ENCODE peak calls at places on chromosomes 11 and 22, in five cellular contexts. S is pancreas, P is natural killer cell, G is astrocyte of the cerebellum, U is heart left ventricle. J is an unnamed sample.

GRCh38 chr11:278001-278951 is at the start of gene NLRP6:
- DNase-seq in S (peak; percentile 7), P (no peak), G (no peak), U (no peak), J (no peak)

GRCh38 chr11:122344281-122344680 is 228.3 kb upstream of the BLID start:
- DNase-seq in S (no peak), P (no peak), G (peak; percentile 87), U (no peak), J (no peak)

GRCh38 chr11:120710354-120711187 is 199.0 kb downstream of the GRIK4 start:
- DNase-seq in S (peak; percentile 30), P (no peak), G (peak; percentile 61), U (no peak), J (peak; percentile 77)

GRCh38 chr11:61962213-61963015 is 5.0 kb downstream of the FTH1 start:
- DNase-seq in S (peak; percentile 42), P (no peak), G (no peak), U (peak; percentile 17), J (no peak)

GRCh38 chr11:105589346-105589745 is 20.5 kb upstream of the GRIA4 start:
- DNase-seq in S (no peak), P (no peak), G (no peak), U (no peak), J (no peak)

GRCh38 chr22:46750861-46751260 is 11.6 kb upstream of the TBC1D22A start:
- DNase-seq in S (no peak), P (no peak), G (no peak), U (no peak), J (no peak)

GRCh38 chr11:94740083-94740974 is 27.8 kb upstream of the AMOTL1 start:
- DNase-seq in S (peak; percentile 28), P (no peak), G (no peak), U (peak; percentile 70), J (peak; percentile 72)

GRCh38 chr11:61482513-61482912 is 26.0 kb upstream of the LRRC10B start:
- DNase-seq in S (no peak), P (no peak), G (no peak), U (no peak), J (no peak)

GRCh38 chr11:16981651-16982194 is 32.5 kb downstream of the PLEKHA7 start:
- DNase-seq in S (peak; percentile 72), P (no peak), G (peak; percentile 93), U (peak; percentile 35), J (peak; percentile 78)

GRCh38 chr11:117075186-117075585 is 23.0 kb downstream of the SIK3 start:
- DNase-seq in S (no peak), P (no peak), G (no peak), U (no peak), J (no peak)

GRCh38 chr11:110432713-110433392 is 3.1 kb downstream of the FDX1 start:
- DNase-seq in S (no peak), P (no peak), G (no peak), U (no peak), J (no peak)

GRCh38 chr11:95884364-95884763 is 39.5 kb downstream of the MTMR2 start:
- DNase-seq in S (no peak), P (no peak), G (peak; percentile 40), U (no peak), J (no peak)

GRCh38 chr11:30583505-30584280 is 2.5 kb downstream of the MPPED2 start:
- DNase-seq in S (peak; percentile 14), P (no peak), G (no peak), U (peak; percentile 39), J (peak; percentile 65)

GRCh38 chr11:72574534-72575460 is 99.4 kb downstream of the PDE2A start:
- DNase-seq in S (no peak), P (peak; percentile 5), G (no peak), U (no peak), J (no peak)

GRCh38 chr11:95507794-95508193 is 276.8 kb upstream of the SESN3 start:
- DNase-seq in S (no peak), P (no peak), G (no peak), U (no peak), J (no peak)

GRCh38 chr11:119339581-119340334 is 925 bp downstream of the C1QTNF5 start:
- DNase-seq in S (peak; percentile 67), P (no peak), G (no peak), U (peak; percentile 83), J (peak; percentile 86)

GRCh38 chr11:125504580-125504979 is 8.5 kb upstream of the FEZ1 start:
- DNase-seq in S (no peak), P (no peak), G (no peak), U (no peak), J (no peak)

GRCh38 chr11:78327945-78328344 is 89.7 kb downstream of the GAB2 start:
- DNase-seq in S (no peak), P (no peak), G (no peak), U (no peak), J (no peak)

GRCh38 chr22:33737662-33738061 is 182.6 kb downstream of the LARGE1 start:
- DNase-seq in S (no peak), P (no peak), G (no peak), U (no peak), J (no peak)
- TF ChIP-seq CTCF in S (no peak), P (no peak), G (no peak), U (no peak), J (no peak)

DNA sequence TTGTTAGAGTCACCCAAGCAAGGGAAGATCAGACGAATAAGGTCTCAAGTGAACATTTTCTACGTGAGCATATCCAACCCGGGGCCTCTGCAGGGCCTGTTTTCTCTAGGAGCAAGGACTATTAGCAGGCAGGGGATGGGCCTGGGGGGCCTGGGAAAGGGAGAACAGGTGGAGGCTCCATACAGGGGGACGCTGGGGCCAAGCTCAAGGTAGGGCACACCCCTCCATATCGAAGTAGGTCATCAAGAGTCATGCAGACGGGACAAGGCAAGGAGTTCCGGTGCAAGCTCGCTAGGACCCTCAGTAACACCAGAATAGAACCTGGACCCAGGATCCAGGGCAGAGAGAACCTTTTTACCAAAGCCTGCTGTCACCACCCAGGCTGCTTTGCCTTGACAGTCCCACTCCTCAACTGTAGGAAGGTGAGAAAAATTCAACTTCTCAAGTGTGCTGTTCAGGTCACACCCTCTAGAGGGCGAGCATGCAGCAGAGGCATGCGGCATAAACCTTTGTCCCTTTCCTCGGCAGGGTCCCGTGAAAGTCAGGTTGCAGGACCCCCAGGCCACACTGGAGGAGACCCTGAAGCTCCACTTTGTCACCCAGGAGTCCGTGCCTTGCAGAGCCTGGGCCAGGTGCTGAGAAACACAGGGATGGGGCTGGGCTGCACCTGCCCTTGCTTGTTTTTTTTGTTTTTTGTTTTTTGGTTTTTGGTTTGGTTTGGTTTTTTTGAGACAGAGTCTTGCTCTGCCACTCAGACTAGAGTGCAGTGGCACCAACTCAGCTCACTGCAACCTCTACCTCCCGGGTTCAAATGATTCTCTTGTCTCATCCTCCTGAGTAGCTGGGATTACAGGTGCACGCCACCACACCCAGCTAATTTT is 8.6 kb upstream of the APOBEC3B start:
- DNase-seq in S (peak; percentile 60), P (peak; percentile 44), G (no peak), U (no peak), J (no peak)
- TF ChIP-seq CTCF in S (peak; percentile 37), P (peak; percentile 87), G (peak; percentile 70), U (peak; percentile 81), J (peak; percentile 88)

GRCh38 chr11:1708716-1709115 is 11.7 kb downstream of the KRTAP5-6 start:
- DNase-seq in S (no peak), P (no peak), G (no peak), U (no peak), J (no peak)

GRCh38 chr11:1705121-1706052 is 8.4 kb downstream of the KRTAP5-6 start:
- DNase-seq in S (no peak), P (no peak), G (peak; percentile 13), U (no peak), J (no peak)

GRCh38 chr11:1703146-1703545 is 6.2 kb downstream of the KRTAP5-6 start:
- DNase-seq in S (no peak), P (no peak), G (no peak), U (no peak), J (no peak)

GRCh38 chr11:1707751-1708150 is 10.8 kb downstream of the KRTAP5-6 start:
- DNase-seq in S (no peak), P (no peak), G (no peak), U (no peak), J (no peak)

DNA sequence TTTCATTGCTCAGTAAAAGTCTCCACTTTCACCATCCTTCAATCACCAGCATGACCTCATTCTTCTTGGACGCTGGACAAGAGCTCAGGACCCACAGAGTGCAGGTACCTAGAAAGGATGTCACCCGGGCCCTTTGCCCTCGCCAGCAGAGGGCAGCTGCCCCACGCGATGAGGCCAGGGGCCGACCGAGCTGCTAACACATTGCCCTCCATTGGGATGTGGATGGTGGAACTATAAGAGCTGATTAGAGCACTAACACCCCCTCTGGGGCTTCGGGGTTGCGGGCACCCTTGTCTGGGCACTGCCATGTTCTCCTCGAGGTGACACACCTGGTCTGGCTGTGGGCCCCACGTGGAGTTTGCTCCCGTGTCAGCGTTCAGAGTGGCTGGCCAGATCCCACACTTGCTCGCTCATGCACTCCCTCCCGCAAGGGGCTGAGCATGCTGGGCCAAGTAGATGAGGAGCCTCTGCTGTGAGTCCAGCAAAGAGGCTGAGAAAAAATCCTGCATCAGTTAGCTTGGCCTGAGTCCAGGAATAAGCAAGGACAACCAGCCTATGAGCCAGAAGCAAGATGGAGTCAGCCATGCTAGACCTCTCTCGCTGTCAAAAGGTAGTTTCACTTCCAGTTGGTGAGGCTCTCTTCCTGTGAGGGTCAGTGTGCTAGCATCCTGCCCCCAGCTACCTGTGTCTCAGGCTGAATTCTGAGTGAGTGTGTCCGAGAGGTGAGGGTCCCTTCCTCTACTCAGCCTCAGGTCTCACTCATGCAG is 9.8 kb downstream of the KRTAP5-6 start:
- DNase-seq in S (no peak), P (no peak), G (no peak), U (no peak), J (no peak)
- TF ChIP-seq CTCF in S (no peak), P (peak; percentile 11), G (no peak), U (peak; percentile 50), J (no peak)

DNA sequence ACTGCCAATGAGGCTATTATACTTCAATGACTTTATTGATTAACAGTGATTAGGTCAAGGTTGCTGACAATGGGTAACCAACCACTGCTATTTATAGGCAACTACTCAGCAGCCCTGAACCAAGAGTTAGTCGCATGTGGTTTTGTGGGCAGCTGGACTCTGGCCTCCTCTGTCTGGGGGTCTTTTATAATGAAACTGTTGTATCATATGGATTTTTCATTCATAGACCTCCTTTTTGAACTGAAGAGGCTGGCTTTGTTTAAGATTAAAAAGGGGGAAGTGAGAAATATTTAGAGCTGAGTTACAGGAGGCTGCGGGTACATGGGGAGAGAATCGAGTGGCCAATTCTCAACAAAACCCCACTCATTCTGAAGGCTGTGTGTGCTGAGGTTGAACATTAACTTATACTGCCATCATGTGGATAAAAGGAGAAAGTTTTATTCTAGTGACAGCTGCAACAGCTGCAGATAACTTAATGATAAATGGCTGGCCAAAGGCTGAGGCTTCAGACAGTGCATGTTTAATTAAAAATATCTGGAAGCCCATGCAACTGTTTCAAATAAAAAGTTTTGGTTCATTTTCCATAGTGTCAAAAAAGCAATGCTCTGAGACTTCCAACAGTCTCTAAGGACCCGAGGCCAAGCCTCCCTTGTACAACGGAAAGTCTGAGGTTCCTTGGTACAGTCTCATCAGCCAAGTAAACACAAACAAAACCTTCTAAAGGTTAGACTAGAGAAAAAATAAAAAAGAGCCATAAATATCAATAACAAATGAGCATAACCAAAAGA is 682.6 kb downstream of the KCNA4 start:
- DNase-seq in S (no peak), P (no peak), G (peak; percentile 69), U (no peak), J (no peak)
- TF ChIP-seq CTCF in S (no peak), P (no peak), G (peak; percentile 49), U (peak; percentile 46), J (peak; percentile 78)

GRCh38 chr11:111642521-111642920 is 40.3 kb downstream of the SIK2 start:
- DNase-seq in S (no peak), P (no peak), G (no peak), U (no peak), J (no peak)

GRCh38 chr11:111644922-111645321 is 42.7 kb downstream of the SIK2 start:
- DNase-seq in S (no peak), P (no peak), G (no peak), U (no peak), J (no peak)

GRCh38 chr11:111641339-111642015 is 39.2 kb downstream of the SIK2 start:
- DNase-seq in S (no peak), P (no peak), G (no peak), U (no peak), J (no peak)

GRCh38 chr11:111645657-111646316 is 43.5 kb downstream of the SIK2 start:
- DNase-seq in S (no peak), P (no peak), G (no peak), U (no peak), J (no peak)
- TF ChIP-seq CTCF in S (no peak), P (no peak), G (no peak), U (no peak), J (no peak)